ENCODE peak calls at places on chromosomes 5 and 9, in four cellular contexts. One of them, this sample, is unnamed.

GRCh38 chr9:21709464-21710058 is 92.9 kb upstream of the MTAP start:
- DNase-seq in aorta: no peak
- DNase-seq in left ventricle myocardium inferior: no peak
- DNase-seq in iPS DF 19.7: peak
- DNase-seq in this sample: peak

GRCh38 chr5:112691758-112692157 is 45.9 kb upstream of the APC start:
- DNase-seq in aorta: no peak
- DNase-seq in iPS DF 19.7: peak
- DNase-seq in left ventricle myocardium inferior: no peak
- DNase-seq in this sample: no peak

GRCh38 chr5:36939969-36940858 is 63.6 kb downstream of the NIPBL start:
- DNase-seq in left ventricle myocardium inferior: no peak
- DNase-seq in iPS DF 19.7: no peak
- DNase-seq in aorta: no peak
- DNase-seq in this sample: no peak

GRCh38 chr9:113375057-113376023 is 1.4 kb downstream of the HDHD3 start:
- DNase-seq in iPS DF 19.7: no peak
- DNase-seq in left ventricle myocardium inferior: no peak
- DNase-seq in aorta: no peak
- DNase-seq in this sample: no peak

GRCh38 chr5:179820483-179821297 is at the start of gene SQSTM1:
- DNase-seq in iPS DF 19.7: no peak
- DNase-seq in left ventricle myocardium inferior: peak
- DNase-seq in aorta: peak
- DNase-seq in this sample: peak

GRCh38 chr5:21739096-21739495 is 1114.0 kb downstream of the CDH12 start:
- DNase-seq in left ventricle myocardium inferior: no peak
- DNase-seq in aorta: no peak
- DNase-seq in iPS DF 19.7: no peak
- DNase-seq in this sample: no peak

GRCh38 chr5:87572092-87572491 is 159.4 kb upstream of the CCNH start:
- DNase-seq in left ventricle myocardium inferior: no peak
- DNase-seq in aorta: no peak
- DNase-seq in iPS DF 19.7: no peak
- DNase-seq in this sample: no peak

GRCh38 chr5:122498163-122498562 is 186.1 kb downstream of the SNCAIP start:
- DNase-seq in left ventricle myocardium inferior: no peak
- DNase-seq in iPS DF 19.7: no peak
- DNase-seq in aorta: no peak
- DNase-seq in this sample: no peak

GRCh38 chr9:79353856-79354520 is 217.8 kb upstream of the TLE4 start:
- DNase-seq in left ventricle myocardium inferior: no peak
- DNase-seq in aorta: no peak
- DNase-seq in iPS DF 19.7: no peak
- DNase-seq in this sample: peak

GRCh38 chr5:74026310-74026709 is 400.3 kb downstream of the ARHGEF28 start:
- DNase-seq in aorta: no peak
- DNase-seq in left ventricle myocardium inferior: no peak
- DNase-seq in iPS DF 19.7: no peak
- DNase-seq in this sample: no peak

GRCh38 chr5:64207978-64208377 is 42.3 kb downstream of the RNF180 start:
- DNase-seq in left ventricle myocardium inferior: no peak
- DNase-seq in aorta: no peak
- DNase-seq in iPS DF 19.7: no peak
- DNase-seq in this sample: no peak

GRCh38 chr5:93585753-93586385 is 2.8 kb downstream of the NR2F1 start:
- DNase-seq in iPS DF 19.7: no peak
- DNase-seq in aorta: no peak
- DNase-seq in left ventricle myocardium inferior: no peak
- DNase-seq in this sample: no peak

GRCh38 chr9:136002886-136003285 is 41.7 kb upstream of the UBAC1 start:
- DNase-seq in iPS DF 19.7: no peak
- DNase-seq in aorta: no peak
- DNase-seq in left ventricle myocardium inferior: peak
- DNase-seq in this sample: peak

GRCh38 chr5:37701868-37702267 is 138.0 kb downstream of the GDNF start:
- DNase-seq in left ventricle myocardium inferior: no peak
- DNase-seq in iPS DF 19.7: no peak
- DNase-seq in aorta: no peak
- DNase-seq in this sample: no peak

GRCh38 chr9:99601506-99601905 is 220.2 kb upstream of the NR4A3 start:
- DNase-seq in aorta: no peak
- DNase-seq in iPS DF 19.7: no peak
- DNase-seq in left ventricle myocardium inferior: no peak
- DNase-seq in this sample: no peak

GRCh38 chr9:137348781-137349470 is 46.9 kb upstream of the NRARP start:
- DNase-seq in aorta: no peak
- DNase-seq in left ventricle myocardium inferior: no peak
- DNase-seq in iPS DF 19.7: no peak
- DNase-seq in this sample: no peak

This sample was measured in SJCRH30.